ENCODE peak calls at places on chromosomes 6 and 20, in five cellular contexts. J, E, C, P and W are unnamed samples.

GRCh38 chr6:89950879-89951391 is 56.7 kb downstream of the GJA10 start:
- DNase-seq in C (no peak), P (no peak), J (no peak), E (no peak), W (no peak)

GRCh38 chr6:120675886-120676285 is 658.4 kb downstream of the TBC1D32 start:
- DNase-seq in P (no peak), E (no peak), J (no peak), C (peak), W (no peak)

GRCh38 chr20:51366155-51366886 is 176.2 kb downstream of the NFATC2 start:
- DNase-seq in E (no peak), P (no peak), C (peak), J (peak), W (no peak)

GRCh38 chr6:71402101-71402500 is 113.5 kb downstream of the OGFRL1 start:
- DNase-seq in J (no peak), C (no peak), P (no peak), E (no peak), W (no peak)

GRCh38 chr6:30556714-30556963 is 350 bp upstream of the GNL1 start:
- DNase-seq in C (no peak), J (no peak), E (no peak), P (peak), W (peak)

GRCh38 chr6:308768-309167 is 16.5 kb downstream of the DUSP22 start:
- DNase-seq in J (no peak), E (no peak), P (no peak), C (no peak), W (no peak)

GRCh38 chr20:47328841-47329448 is 27.6 kb downstream of the ZMYND8 start:
- DNase-seq in J (no peak), E (peak), P (no peak), C (no peak), W (no peak)

GRCh38 chr20:48897298-48898044 is 24.0 kb upstream of the ARFGEF2 start:
- DNase-seq in C (peak), P (no peak), J (peak), E (no peak), W (no peak)

GRCh38 chr20:42095221-42095620 is 477.0 kb upstream of the CHD6 start:
- DNase-seq in J (no peak), P (no peak), E (no peak), C (no peak), W (no peak)

GRCh38 chr6:54805077-54805476 is 41.5 kb upstream of the FAM83B start:
- DNase-seq in C (peak), P (no peak), J (no peak), E (no peak), W (no peak)

GRCh38 chr6:161169690-161170089 is 104.2 kb downstream of the AGPAT4 start:
- DNase-seq in J (peak), C (no peak), E (no peak), P (peak), W (peak)

GRCh38 chr6:134424795-134425163 is 106.9 kb upstream of the SGK1 start:
- DNase-seq in E (no peak), C (no peak), P (no peak), J (no peak), W (no peak)

GRCh38 chr20:10634683-10635411 is 39.0 kb downstream of the JAG1 start:
- DNase-seq in E (no peak), P (no peak), C (no peak), J (no peak), W (no peak)

GRCh38 chr6:163392533-163392932 is 22.0 kb upstream of the QKI start:
- DNase-seq in C (no peak), P (peak), E (peak), J (no peak), W (no peak)

GRCh38 chr20:17648782-17649730 is 33.0 kb downstream of the RRBP1 start:
- DNase-seq in C (no peak), J (no peak), P (peak), E (no peak), W (peak)

GRCh38 chr6:90343581-90343980 is 46.9 kb upstream of the BACH2 start:
- DNase-seq in P (no peak), C (peak), J (no peak), E (no peak), W (no peak)

GRCh38 chr20:62202676-62203377 is 17.3 kb downstream of the HRH3 start:
- DNase-seq in E (no peak), P (no peak), J (no peak), C (no peak), W (no peak)

GRCh38 chr20:59993736-59994484 is 35.7 kb downstream of the CDH26 start:
- DNase-seq in E (no peak), P (no peak), J (no peak), C (no peak), W (no peak)

GRCh38 chr6:166056637-166057036 is 111.0 kb downstream of the TBXT start:
- DNase-seq in E (no peak), P (no peak), J (no peak), C (no peak), W (peak)

GRCh38 chr20:44911264-44911921 is 1.5 kb downstream of the PABPC1L start:
- DNase-seq in P (no peak), J (no peak), E (no peak), C (no peak), W (no peak)

GRCh38 chr6:154164397-154164796 is 125.4 kb downstream of the OPRM1 start:
- DNase-seq in J (no peak), P (no peak), E (peak), C (no peak), W (peak)

GRCh38 chr6:15320683-15321082 is 74.8 kb downstream of the JARID2 start:
- DNase-seq in E (no peak), J (no peak), P (no peak), C (no peak), W (no peak)

GRCh38 chr20:34037121-34037520 is 43.4 kb downstream of the RALY start:
- DNase-seq in J (no peak), E (no peak), C (no peak), P (no peak), W (no peak)

GRCh38 chr6:121260651-121261102 is 73.6 kb downstream of the TBC1D32 start:
- DNase-seq in J (no peak), C (peak), E (no peak), P (no peak), W (no peak)

GRCh38 chr6:151379933-151380847 is 11.2 kb downstream of the ZBTB2 start:
- DNase-seq in C (no peak), J (no peak), P (no peak), E (no peak), W (no peak)

GRCh38 chr6:15255481-15256414 is 9.9 kb downstream of the JARID2 start:
- DNase-seq in E (peak), J (no peak), P (no peak), C (no peak), W (no peak)

GRCh38 chr6:72287801-72288200 is 334.1 kb upstream of the KCNQ5 start:
- DNase-seq in C (peak), E (no peak), P (no peak), J (no peak), W (no peak)

GRCh38 chr6:3912366-3913076 is 63.3 kb downstream of the FAM50B start:
- DNase-seq in E (no peak), J (no peak), C (peak), P (no peak), W (no peak)

GRCh38 chr20:47703748-47704147 is 81.5 kb downstream of the SULF2 start:
- DNase-seq in C (no peak), E (no peak), P (no peak), J (no peak), W (no peak)

GRCh38 chr20:31740208-31740607 is 1.1 kb downstream of the TPX2 start:
- DNase-seq in E (no peak), P (no peak), J (no peak), C (no peak), W (no peak)

GRCh38 chr20:47346172-47346571 is 10.3 kb downstream of the ZMYND8 start:
- DNase-seq in P (no peak), J (no peak), E (no peak), C (no peak), W (no peak)

GRCh38 chr6:127554435-127555006 is 22.5 kb upstream of the C6orf58 start:
- DNase-seq in J (no peak), E (peak), C (no peak), P (peak), W (no peak)

GRCh38 chr6:68777956-68778355 is 142.9 kb downstream of the ADGRB3 start:
- DNase-seq in C (peak), P (peak), E (peak), J (no peak), W (no peak)

GRCh38 chr6:145893586-145893985 is 70.6 kb downstream of the SHPRH start:
- DNase-seq in P (no peak), E (no peak), C (no peak), J (no peak), W (no peak)

GRCh38 chr6:136016228-136017225 is 165.0 kb downstream of the PDE7B start:
- DNase-seq in J (no peak), P (peak), E (no peak), C (no peak), W (no peak)